ENCODE peak calls at places on chromosomes 12 and 14, in five cellular contexts. B is MM.1S, J is A673, Z is spleen, D is K562. U is an unnamed sample. For H3K36me3 and H3K27me3, the result is how much of the 10 kb centered on the place peaks cover.

GRCh38 chr12:5456906-5457305 is 25.0 kb downstream of the NTF3 start:
- DNase-seq in Z (no peak), B (no peak), J (peak), D (no peak), U (peak)

GRCh38 chr14:25090716-25091454 is 40.9 kb upstream of the STXBP6 start:
- DNase-seq in B (no peak), J (peak), D (no peak), Z (no peak), U (peak)

GRCh38 chr14:60807971-60808370 is 73.4 kb downstream of the MNAT1 start:
- DNase-seq in D (no peak), J (no peak), Z (no peak), B (no peak), U (peak)

GRCh38 chr14:65360144-65360784 is 52.3 kb upstream of the FUT8 start:
- DNase-seq in Z (no peak), B (no peak), J (no peak), D (no peak), U (no peak)

GRCh38 chr12:10409387-10409786 is at the start of gene KLRC4:
- DNase-seq in B (no peak), D (no peak), J (peak), Z (no peak), U (peak)

GRCh38 chr12:2129076-2129475 is 76.3 kb downstream of the CACNA1C start:
- DNase-seq in D (no peak), J (no peak), Z (no peak), B (no peak), U (peak)

GRCh38 chr12:114679452-114679875 is 4.5 kb downstream of the TBX3 start:
- DNase-seq in B (no peak), D (no peak), Z (no peak), J (no peak), U (no peak)

GRCh38 chr12:104910196-104910840 is 47.8 kb downstream of the SLC41A2 start:
- DNase-seq in Z (no peak), D (no peak), B (no peak), J (no peak), U (peak)

GRCh38 chr14:57382283-57382682 is 8.1 kb upstream of the NAA30 start:
- DNase-seq in D (no peak), J (peak), B (no peak), Z (no peak), U (peak)

GRCh38 chr12:96136129-96136528 is 58.0 kb upstream of the ELK3 start:
- DNase-seq in Z (no peak), D (no peak), B (no peak), J (no peak), U (no peak)

GRCh38 chr14:28308727-28309126 is 457.9 kb upstream of the FOXG1 start:
- DNase-seq in B (no peak), Z (no peak), D (no peak), J (no peak), U (peak)

GRCh38 chr14:32648434-32648833 is 290.2 kb upstream of the NPAS3 start:
- DNase-seq in D (no peak), Z (no peak), B (no peak), J (peak), U (peak)

GRCh38 chr14:58167057-58167456 is 15.0 kb upstream of the ARMH4 start:
- DNase-seq in B (no peak), Z (no peak), D (no peak), J (no peak), U (no peak)

GRCh38 chr12:129069886-129070285 is 216.6 kb downstream of the GLT1D1 start:
- DNase-seq in D (peak), B (no peak), J (no peak), Z (no peak), U (no peak)

GRCh38 chr12:4045433-4045760 is 172.2 kb upstream of the PARP11 start:
- DNase-seq in J (no peak), B (no peak), Z (no peak), D (no peak), U (no peak)

GRCh38 chr12:26870491-26871419 is 37.8 kb upstream of the ITPR2 start:
- DNase-seq in J (peak), D (no peak), Z (no peak), B (peak), U (peak)

GRCh38 chr14:40164083-40164482 is 731.9 kb upstream of the FBXO33 start:
- DNase-seq in B (no peak), D (no peak), Z (no peak), J (no peak), U (no peak)

GRCh38 chr12:51246254-51246853 is 7.7 kb downstream of the DAZAP2 start:
- DNase-seq in J (peak), B (no peak), Z (no peak), D (peak), U (peak)

GRCh38 chr12:79275631-79276030 is 411.1 kb downstream of the SYT1 start:
- DNase-seq in B (no peak), J (no peak), Z (no peak), D (no peak), U (no peak)

GRCh38 chr12:122079038-122079531 is 529 bp downstream of the MLXIP start:
- DNase-seq in Z (peak), J (no peak), B (peak), D (no peak), U (no peak)

GRCh38 chr12:121953695-121954094 is 35.3 kb downstream of the CFAP251 start:
- DNase-seq in Z (no peak), D (no peak), B (no peak), J (no peak), U (peak)

GRCh38 chr12:66901136-66901932 is 222.5 kb upstream of the GRIP1 start:
- DNase-seq in J (no peak), D (no peak), Z (no peak), B (peak), U (peak)

GRCh38 chr12:12247584-12247983 is 19.3 kb downstream of the LRP6 start:
- DNase-seq in J (no peak), B (no peak), Z (no peak), D (no peak), U (no peak)

GRCh38 chr12:47884501-47884900 is 20.3 kb downstream of the VDR start:
- DNase-seq in Z (no peak), D (no peak), B (no peak), J (no peak), U (no peak)

GRCh38 chr14:23055621-23056256 is 1.6 kb downstream of the CDH24 start:
- DNase-seq in Z (no peak), J (no peak), B (no peak), D (peak), U (no peak)

GRCh38 chr12:110247340-110248095 is 33.5 kb upstream of the ATP2A2 start:
- DNase-seq in J (no peak), Z (no peak), B (no peak), D (no peak), U (peak)

GRCh38 chr12:95339086-95339788 is 121.6 kb downstream of the VEZT start:
- DNase-seq in D (no peak), B (no peak), Z (no peak), J (no peak), U (peak)

DNA sequence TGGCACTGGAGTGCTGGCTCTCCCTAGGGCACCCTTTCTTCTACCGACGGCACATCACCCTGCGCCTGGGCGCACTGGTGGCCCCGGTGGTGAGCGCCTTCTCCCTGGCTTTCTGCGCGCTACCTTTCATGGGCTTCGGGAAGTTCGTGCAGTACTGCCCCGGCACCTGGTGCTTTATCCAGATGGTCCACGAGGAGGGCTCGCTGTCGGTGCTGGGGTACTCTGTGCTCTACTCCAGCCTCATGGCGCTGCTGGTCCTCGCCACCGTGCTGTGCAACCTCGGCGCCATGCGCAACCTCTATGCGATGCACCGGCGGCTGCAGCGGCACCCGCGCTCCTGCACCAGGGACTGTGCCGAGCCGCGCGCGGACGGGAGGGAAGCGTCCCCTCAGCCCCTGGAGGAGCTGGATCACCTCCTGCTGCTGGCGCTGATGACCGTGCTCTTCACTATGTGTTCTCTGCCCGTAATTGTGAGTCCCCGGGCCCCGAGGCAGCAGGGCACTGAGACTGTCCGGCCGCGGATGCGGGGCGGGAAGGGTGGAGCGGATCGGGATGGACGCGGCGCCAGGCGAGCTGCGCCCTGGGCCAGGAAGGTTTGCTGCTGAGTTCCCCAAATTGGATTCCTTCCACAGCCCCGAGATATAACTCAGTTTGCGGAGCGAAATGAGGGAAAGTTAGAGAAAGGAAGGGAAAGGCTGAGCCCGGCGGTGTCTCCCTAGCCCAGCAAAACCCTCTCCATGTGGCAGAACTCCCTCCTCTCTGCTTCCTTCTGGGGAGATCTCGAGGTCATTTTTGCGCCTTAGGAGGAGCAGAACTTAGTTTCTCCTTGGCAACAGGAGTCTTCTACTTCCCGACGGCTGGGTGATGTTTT is 928 bp downstream of the PTGDR start:
- DNase-seq in D (no peak), B (no peak), Z (peak), J (no peak), U (no peak)
- H3K4me3 ChIP-seq in D (no peak), B (no peak), Z (peak), J (no peak), U (no peak)

GRCh38 chr12:109223211-109223610 is 85.9 kb downstream of the FOXN4 start:
- DNase-seq in B (no peak), D (no peak), J (no peak), Z (peak), U (no peak)
- H3K36me3 ChIP-seq in B (under half), D (under half), J (under half), Z (half or more), U (under half)

GRCh38 chr12:102966200-102966941 is 8.9 kb downstream of the ASCL1 start:
- DNase-seq in Z (no peak), J (no peak), B (no peak), D (no peak), U (no peak)
- H3K27me3 ChIP-seq in Z (under half), J (half or more), B (under half), D (under half), U (under half)

GRCh38 chr12:53999596-54000104 is 311 bp upstream of the HOXC9 start:
- DNase-seq in D (peak), J (peak), B (no peak), Z (no peak), U (no peak)
- H3K4me3 ChIP-seq in D (peak), J (peak), B (peak), Z (no peak), U (no peak)